ENCODE peak calls at places on chromosomes 16 and 17, in eight cellular contexts. P is tibial artery, A is BJ, C is mammary epithelial cell, Y is AG04450, S is PC-9, O is fibroblast of lung, L is lung. H is an unnamed sample.

GRCh38 chr17:80940171-80941123 is 51.2 kb upstream of the CHMP6 start:
- DNase-seq in L (no peak), A (no peak), C (no peak), O (no peak), P (peak; percentile 64), S (no peak), Y (no peak), H (no peak)

GRCh38 chr16:85605051-85605911 is 7.8 kb upstream of the GSE1 start:
- DNase-seq in C (no peak), A (no peak), P (no peak), S (no peak), L (no peak), Y (no peak), O (no peak), H (no peak)

GRCh38 chr17:29514792-29515191 is 52.0 kb downstream of the ABHD15 start:
- DNase-seq in Y (no peak), S (no peak), C (no peak), O (peak; percentile 24), P (no peak), L (no peak), A (no peak), H (no peak)

GRCh38 chr17:18177137-18177536 is 6.5 kb upstream of the ALKBH5 start:
- DNase-seq in P (no peak), L (no peak), Y (no peak), O (no peak), A (no peak), S (no peak), C (no peak), H (no peak)

GRCh38 chr16:24978370-24978914 is 36.7 kb downstream of the ARHGAP17 start:
- DNase-seq in Y (no peak), P (no peak), A (no peak), L (no peak), O (no peak), C (no peak), S (no peak), H (no peak)

GRCh38 chr17:28306954-28307401 is 12.0 kb upstream of the TMEM97 start:
- DNase-seq in S (no peak), A (no peak), C (no peak), Y (no peak), P (no peak), O (no peak), L (no peak), H (no peak)

GRCh38 chr16:3498988-3499387 is 1.8 kb upstream of the CLUAP1 start:
- DNase-seq in P (peak; percentile 42), Y (no peak), C (no peak), A (no peak), L (no peak), O (no peak), S (no peak), H (no peak)

GRCh38 chr16:8727084-8727590 is 52.7 kb downstream of the ABAT start:
- DNase-seq in C (no peak), L (no peak), S (no peak), Y (no peak), A (no peak), O (no peak), P (no peak), H (no peak)

GRCh38 chr17:58410714-58411407 is 6.5 kb downstream of the RNF43 start:
- DNase-seq in C (no peak), A (no peak), L (no peak), O (no peak), Y (no peak), P (no peak), S (no peak), H (no peak)

GRCh38 chr16:56344518-56345405 is 80.6 kb downstream of the AMFR start:
- DNase-seq in A (no peak), Y (no peak), O (no peak), C (no peak), S (peak; percentile 53), L (no peak), P (no peak), H (no peak)

GRCh38 chr16:87853411-87854052 is 15.8 kb downstream of the SLC7A5 start:
- DNase-seq in A (peak; percentile 80), C (peak; percentile 94), Y (peak; percentile 67), S (peak; percentile 89), P (peak; percentile 99), O (peak; percentile 88), L (peak; percentile 96), H (peak; percentile 92)

GRCh38 chr17:44913676-44914075 is 1.6 kb downstream of the GFAP start:
- DNase-seq in S (no peak), C (no peak), Y (no peak), O (no peak), P (no peak), L (no peak), A (no peak), H (peak; percentile 17)

DNA sequence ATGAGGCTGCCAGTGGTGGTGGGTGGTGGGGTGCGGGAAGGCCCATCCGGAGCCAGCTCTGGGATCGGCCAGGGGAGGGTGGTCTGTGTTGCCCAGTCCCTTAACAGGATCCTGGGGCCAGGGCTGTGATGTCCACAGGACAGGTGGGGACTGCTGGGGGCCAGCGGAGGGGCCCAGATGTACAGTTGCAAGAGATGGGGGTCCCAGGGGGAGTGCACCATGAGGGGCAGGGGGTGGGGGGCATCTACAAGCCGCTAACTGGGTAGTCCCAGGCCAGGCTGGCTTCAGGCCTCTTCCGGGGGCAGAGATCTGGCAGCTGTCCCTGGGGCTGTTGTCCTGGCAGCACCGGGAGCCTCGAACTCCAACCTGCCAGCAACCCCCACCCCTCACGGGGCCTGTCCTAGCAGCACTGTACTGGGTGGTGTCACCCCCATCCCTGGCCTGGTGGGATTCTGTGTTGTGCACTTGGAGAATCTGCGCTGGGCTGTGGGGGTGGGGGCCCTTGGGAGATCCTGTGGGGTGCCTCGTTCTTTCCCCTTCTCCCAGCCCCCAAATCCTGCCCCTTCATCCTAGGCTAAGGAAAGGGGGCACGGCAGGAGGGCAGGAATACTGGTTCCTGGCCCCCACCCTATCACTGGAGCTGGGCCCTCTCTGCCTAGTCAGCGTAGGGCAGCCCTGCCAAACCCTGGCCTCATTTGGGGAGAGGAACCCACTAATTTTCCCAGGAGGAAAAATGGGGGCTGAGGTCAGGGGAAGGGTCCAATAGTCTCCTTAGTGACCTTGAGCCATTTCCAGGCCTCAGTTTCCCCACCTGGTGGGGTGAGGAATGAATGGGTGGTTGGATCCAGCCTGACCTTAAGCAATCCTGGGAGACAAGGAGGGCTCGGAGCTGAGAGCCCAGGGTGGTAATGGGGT is 1.4 kb downstream of the MTSS2 start:
- DNase-seq in Y (no peak), S (no peak), C (no peak), O (no peak), L (no peak), A (no peak), P (no peak), H (no peak)
- H3K4me3 ChIP-seq in Y (peak overlapping the region; percentile 82), S (peak overlapping the region; percentile 93), C (peak overlapping the region; percentile 92), O (peak overlapping the region; percentile 87), L (peak overlapping the region; percentile 71), A (peak overlapping the region; percentile 92), P (peak overlapping the region; percentile 75), H (peak overlapping the region; percentile 81)

GRCh38 chr17:7263071-7263800 is 958 bp upstream of the CLDN7 start:
- DNase-seq in L (peak; percentile 79), P (no peak), C (no peak), S (peak; percentile 84), Y (no peak), O (no peak), A (no peak), H (no peak)

GRCh38 chr17:7262192-7263070 is at the start of gene CLDN7:
- DNase-seq in P (no peak), A (no peak), L (peak; percentile 90), Y (no peak), O (no peak), S (peak; percentile 95), C (no peak), H (no peak)

GRCh38 chr17:7261377-7262191 is 694 bp downstream of the CLDN7 start:
- DNase-seq in S (no peak), A (no peak), P (no peak), Y (no peak), L (no peak), O (no peak), C (no peak), H (no peak)

GRCh38 chr17:7263801-7264078 is 1.5 kb upstream of the CLDN7 start:
- DNase-seq in A (no peak), L (no peak), C (no peak), P (no peak), S (no peak), O (no peak), Y (no peak), H (no peak)

GRCh38 chr17:7266784-7267183 is 4.5 kb upstream of the CLDN7 start:
- DNase-seq in A (no peak), C (no peak), P (no peak), S (no peak), L (no peak), Y (no peak), O (peak; percentile 11), H (no peak)
- H3K27me3 ChIP-seq in A (no peaks in the 10 kb centered on the region), C (no peaks in the 10 kb centered on the region), P (peaks cover 6% of the 10 kb centered on the region), S (no peaks in the 10 kb centered on the region), L (no peaks in the 10 kb centered on the region), Y (peaks cover 8% of the 10 kb centered on the region), O (no peaks in the 10 kb centered on the region), H (peaks cover 43% of the 10 kb centered on the region)

DNA sequence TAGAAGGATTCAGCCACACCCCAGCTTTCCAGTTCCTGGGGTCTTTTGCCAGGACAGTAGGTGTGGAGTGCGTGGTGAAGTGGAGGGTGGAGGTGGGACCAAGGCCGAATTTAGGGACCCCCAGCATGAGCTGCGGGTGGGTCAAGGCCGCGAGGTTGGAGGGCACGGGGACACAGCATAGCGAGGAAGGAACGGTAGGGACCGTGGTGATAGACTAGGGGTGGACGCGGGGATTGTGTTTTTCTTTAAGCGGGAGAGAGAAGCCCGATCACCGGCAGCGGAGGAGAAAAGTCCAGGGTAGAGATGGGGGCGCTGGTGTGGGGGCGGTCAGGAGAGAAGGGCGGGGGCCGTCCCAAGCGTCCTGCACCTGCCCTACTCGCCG is 261 bp upstream of the B4GALNT2 start:
- DNase-seq in A (no peak), C (no peak), L (no peak), Y (no peak), P (no peak), O (no peak), S (no peak), H (no peak)
- H3K4me3 ChIP-seq in A (peak overlapping the region; percentile 40), C (peak overlapping the region; percentile 49), L (no peak overlapping the region), Y (peak overlapping the region; percentile 52), P (peak overlapping the region; percentile 13), O (peak overlapping the region; percentile 29), S (no peak overlapping the region), H (peak overlapping the region; percentile 21)

GRCh38 chr17:33318241-33318640 is 25.1 kb upstream of the ASIC2 start:
- DNase-seq in P (no peak), A (no peak), Y (no peak), O (no peak), L (no peak), C (no peak), S (no peak), H (no peak)

GRCh38 chr17:33316733-33317132 is 23.6 kb upstream of the ASIC2 start:
- DNase-seq in L (no peak), Y (no peak), O (no peak), P (no peak), S (no peak), A (no peak), C (no peak), H (no peak)

GRCh38 chr17:33324741-33325140 is 31.6 kb upstream of the ASIC2 start:
- DNase-seq in O (no peak), P (no peak), A (no peak), L (no peak), Y (no peak), S (no peak), C (no peak), H (no peak)

DNA sequence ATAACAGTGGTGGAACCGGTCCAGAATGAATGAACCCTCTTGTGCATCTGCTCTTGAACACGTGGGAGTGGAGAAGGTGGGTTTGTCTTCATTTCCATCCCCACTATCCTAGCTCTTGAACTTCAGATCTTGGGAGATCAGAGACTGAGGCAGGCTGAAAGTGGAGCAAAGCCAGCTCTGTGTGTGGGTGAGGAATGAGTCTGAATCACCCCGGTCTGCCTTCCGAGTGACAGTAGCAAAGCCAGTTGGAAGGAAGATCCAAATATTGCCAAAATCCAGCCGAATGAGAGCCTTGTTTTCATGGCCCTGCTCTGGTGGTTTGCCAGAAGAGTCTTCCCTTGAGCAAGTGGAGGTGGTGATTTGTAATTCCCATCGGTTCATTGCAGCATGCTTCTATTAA is 29.0 kb upstream of the ASIC2 start:
- DNase-seq in S (no peak), A (no peak), P (no peak), C (no peak), L (no peak), O (peak; percentile 26), Y (no peak), H (peak; percentile 59)
- H3K27me3 ChIP-seq in S (peaks cover 31% of the 10 kb centered on the region), A (no peaks in the 10 kb centered on the region), P (no peaks in the 10 kb centered on the region), C (no peaks in the 10 kb centered on the region), L (no peaks in the 10 kb centered on the region), O (no peaks in the 10 kb centered on the region), Y (no peaks in the 10 kb centered on the region), H (no peaks in the 10 kb centered on the region)